ENCODE peak calls at places on chromosome 14, in seven cellular contexts. H is neuronal stem cell, W is aorta, G is NT2/D1, N is astrocyte, O is heart right ventricle, K is GM23248. A is an unnamed sample.

GRCh38 chr14:91294153-91294552 is 49.6 kb upstream of the GPR68 start:
- DNase-seq in H (no peak), W (no peak), G (no peak), N (no peak), O (peak; percentile 34), K (peak; percentile 28), A (no peak)

GRCh38 chr14:89330236-89331002 is 86.6 kb downstream of the FOXN3 start:
- DNase-seq in H (no peak), W (peak; percentile 78), G (no peak), N (peak; percentile 94), O (peak; percentile 27), K (peak; percentile 96), A (no peak)

GRCh38 chr14:68786491-68787234 is 6.2 kb downstream of the ZFP36L1 start:
- DNase-seq in H (no peak), W (no peak), G (no peak), N (peak; percentile 74), O (no peak), K (peak; percentile 84), A (no peak)

GRCh38 chr14:42110167-42110566 is 503.5 kb downstream of the LRFN5 start:
- DNase-seq in H (no peak), W (no peak), G (peak; percentile 2), N (peak; percentile 29), O (no peak), K (peak; percentile 82), A (peak; percentile 74)

GRCh38 chr14:62691613-62692489 is 353.4 kb downstream of the KCNH5 start:
- DNase-seq in H (no peak), W (no peak), G (no peak), N (peak; percentile 98), O (no peak), K (peak; percentile 78), A (peak; percentile 82)

GRCh38 chr14:33150662-33151061 is 212.0 kb downstream of the NPAS3 start:
- DNase-seq in H (no peak), W (no peak), G (no peak), N (no peak), O (no peak), K (no peak), A (no peak)

GRCh38 chr14:35387209-35387608 is 17.3 kb downstream of the NFKBIA start:
- DNase-seq in H (no peak), W (peak; percentile 30), G (no peak), N (no peak), O (no peak), K (no peak), A (no peak)

GRCh38 chr14:38553586-38553985 is 297.7 kb upstream of the CLEC14A start:
- DNase-seq in H (no peak), W (no peak), G (no peak), N (peak; percentile 88), O (no peak), K (peak; percentile 92), A (peak; percentile 97)

GRCh38 chr14:74290415-74290814 is 12.3 kb downstream of the ABCD4 start:
- DNase-seq in H (no peak), W (no peak), G (peak; percentile 18), N (no peak), O (no peak), K (peak; percentile 34), A (peak; percentile 60)

GRCh38 chr14:58574623-58575022 is 63.1 kb upstream of the DACT1 start:
- DNase-seq in H (no peak), W (no peak), G (no peak), N (no peak), O (no peak), K (peak; percentile 6), A (no peak)

GRCh38 chr14:70098257-70098809 is 90.4 kb downstream of the SLC8A3 start:
- DNase-seq in H (no peak), W (no peak), G (no peak), N (no peak), O (no peak), K (peak; percentile 10), A (no peak)

GRCh38 chr14:91252901-91253794 is 8.6 kb upstream of the GPR68 start:
- DNase-seq in H (no peak), W (no peak), G (no peak), N (no peak), O (no peak), K (peak; percentile 70), A (no peak)

GRCh38 chr14:38311655-38312054 is 55.8 kb upstream of the CLEC14A start:
- DNase-seq in H (no peak), W (no peak), G (no peak), N (no peak), O (no peak), K (no peak), A (no peak)

GRCh38 chr14:59871166-59871495 is 555 bp upstream of the RTN1 start:
- DNase-seq in H (no peak), W (no peak), G (no peak), N (no peak), O (no peak), K (no peak), A (no peak)

GRCh38 chr14:54564071-54564798 is 2.7 kb upstream of the SAMD4A start:
- DNase-seq in H (peak; percentile 29), W (no peak), G (no peak), N (peak; percentile 27), O (no peak), K (peak; percentile 62), A (peak; percentile 67)

GRCh38 chr14:92531151-92531873 is 17.7 kb downstream of the RIN3 start:
- DNase-seq in H (no peak), W (no peak), G (no peak), N (no peak), O (no peak), K (no peak), A (no peak)

GRCh38 chr14:76784881-76785280 is 23.6 kb downstream of the VASH1 start:
- DNase-seq in H (peak; percentile 79), W (peak; percentile 86), G (peak; percentile 87), N (peak; percentile 56), O (peak; percentile 91), K (peak; percentile 72), A (peak; percentile 90)

GRCh38 chr14:93304771-93305170 is 28.1 kb downstream of the BTBD7 start:
- DNase-seq in H (no peak), W (no peak), G (no peak), N (peak; percentile 25), O (no peak), K (peak; percentile 77), A (no peak)

DNA sequence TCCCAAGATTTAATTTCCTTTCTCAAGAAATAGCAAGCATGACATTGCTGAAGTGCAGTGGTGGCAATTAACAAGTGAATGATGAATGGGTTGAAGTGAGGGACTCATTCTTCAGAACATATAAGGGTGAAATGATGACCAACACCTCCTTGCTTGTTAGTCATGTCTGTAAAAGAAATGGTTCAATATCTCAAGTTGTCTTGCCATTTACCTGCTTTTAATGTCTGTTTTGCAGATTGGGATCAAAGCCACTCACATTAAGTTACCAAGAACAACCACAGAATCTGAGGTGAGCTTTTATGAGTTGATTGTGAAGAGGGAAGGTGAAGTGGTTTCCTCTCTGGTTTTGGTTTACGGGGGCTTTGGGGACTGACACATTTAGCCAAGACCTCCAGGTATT is 24.1 kb downstream of the MTHFD1 start:
- DNase-seq in H (no peak), W (no peak), G (no peak), N (no peak), O (no peak), K (no peak), A (no peak)
- H3K4me1 ChIP-seq in H (peaks cover 6% of the 10 kb centered on the region), W (no peaks in the 10 kb centered on the region), G (no peaks in the 10 kb centered on the region), N (peaks cover 15% of the 10 kb centered on the region), O (no peaks in the 10 kb centered on the region), K (peaks cover 10% of the 10 kb centered on the region), A (no peaks in the 10 kb centered on the region)

GRCh38 chr14:71654810-71655209 is 277.4 kb upstream of the RGS6 start:
- DNase-seq in H (no peak), W (no peak), G (no peak), N (no peak), O (no peak), K (no peak), A (no peak)

GRCh38 chr14:71652368-71652767 is 279.9 kb upstream of the RGS6 start:
- DNase-seq in H (no peak), W (no peak), G (no peak), N (no peak), O (no peak), K (peak; percentile 36), A (no peak)

GRCh38 chr14:71648725-71649124 is 283.5 kb upstream of the RGS6 start:
- DNase-seq in H (no peak), W (no peak), G (no peak), N (no peak), O (no peak), K (no peak), A (no peak)

GRCh38 chr14:71650187-71650586 is 282.0 kb upstream of the RGS6 start:
- DNase-seq in H (no peak), W (no peak), G (no peak), N (no peak), O (no peak), K (peak; percentile 27), A (peak; percentile 83)

GRCh38 chr14:71651228-71651627 is 281.0 kb upstream of the RGS6 start:
- DNase-seq in H (no peak), W (peak; percentile 56), G (no peak), N (peak; percentile 94), O (peak; percentile 57), K (peak; percentile 89), A (peak; percentile 93)
- H3K4me3 ChIP-seq in H (no peak overlapping the region), W (no peak overlapping the region), G (no peak overlapping the region), N (no peak overlapping the region), O (no peak overlapping the region), K (no peak overlapping the region), A (peak overlapping the region; percentile 12)

GRCh38 chr14:105082703-105083102 is 17.5 kb upstream of the GPR132 start:
- DNase-seq in H (no peak), W (no peak), G (no peak), N (no peak), O (no peak), K (no peak), A (no peak)
- H3K4me1 ChIP-seq in H (peaks cover 5% of the 10 kb centered on the region), W (no peaks in the 10 kb centered on the region), G (peaks cover 2% of the 10 kb centered on the region), N (peaks cover 4% of the 10 kb centered on the region), O (peaks cover 14% of the 10 kb centered on the region), K (no peaks in the 10 kb centered on the region), A (peaks cover 2% of the 10 kb centered on the region)

GRCh38 chr14:52267501-52268190 is at the start of gene PTGDR:
- DNase-seq in H (peak; percentile 30), W (peak; percentile 61), G (no peak), N (peak; percentile 8), O (peak; percentile 33), K (peak; percentile 53), A (no peak)
- H3K4me3 ChIP-seq in H (no peak within 1 kb of the TSS), W (no peak within 1 kb of the TSS), G (peak within 1 kb of the TSS; percentile 60), N (peak within 1 kb of the TSS; percentile 50), O (peak within 1 kb of the TSS; percentile 58), K (peak within 1 kb of the TSS; percentile 69), A (no peak within 1 kb of the TSS)

A was measured in A673.